ENCODE peak calls at places on chromosomes 13 and 19, in eight cellular contexts. H is H1; U is IMR-90; N is CD4-positive, alpha-beta memory T cell; J is Caco-2; W is OCI-LY7; O is pancreas; Z is skeletal muscle cell. S is an unnamed sample.

GRCh38 chr13:85170372-85170771 is 628.8 kb downstream of the SLITRK6 start:
- DNase-seq in Z (no peak), N (no peak), J (no peak), O (no peak), U (no peak), H (no peak), W (no peak), S (no peak)

GRCh38 chr13:112941349-112941748 is 27.7 kb upstream of the MCF2L start:
- DNase-seq in N (no peak), O (no peak), U (no peak), J (no peak), H (no peak), Z (no peak), W (no peak), S (no peak)

GRCh38 chr13:66657165-66657895 is 572.8 kb downstream of the PCDH9 start:
- DNase-seq in H (no peak), Z (peak), J (no peak), O (peak), U (peak), W (no peak), N (no peak), S (no peak)

GRCh38 chr19:4583961-4584669 is 24.6 kb upstream of the SEMA6B start:
- DNase-seq in J (no peak), W (peak), U (no peak), H (peak), Z (no peak), N (no peak), O (no peak), S (no peak)

GRCh38 chr13:49569993-49570689 is 15.2 kb downstream of the RCBTB1 start:
- DNase-seq in Z (no peak), W (no peak), J (no peak), N (peak), O (no peak), H (no peak), U (no peak), S (no peak)

GRCh38 chr19:38792250-38793111 is 3.5 kb downstream of the LGALS7B start:
- DNase-seq in H (peak), U (no peak), W (no peak), N (peak), Z (no peak), O (no peak), J (no peak), S (no peak)

GRCh38 chr13:95552539-95553270 is at the start of gene CLDN10:
- DNase-seq in U (no peak), O (peak), J (no peak), Z (no peak), H (peak), W (no peak), N (no peak), S (no peak)

GRCh38 chr19:18415177-18415867 is 3.9 kb upstream of the SSBP4 start:
- DNase-seq in O (peak), U (peak), W (no peak), Z (peak), J (no peak), N (no peak), H (no peak), S (no peak)

GRCh38 chr13:26440111-26440510 is 117.4 kb upstream of the WASF3 start:
- DNase-seq in U (peak), N (no peak), H (no peak), W (no peak), J (no peak), Z (no peak), O (no peak), S (no peak)

GRCh38 chr13:51349016-51349415 is 9.5 kb downstream of the SERPINE3 start:
- DNase-seq in J (no peak), H (no peak), O (no peak), Z (no peak), W (no peak), U (no peak), N (no peak), S (no peak)

GRCh38 chr13:100298116-100298681 is 209.3 kb downstream of the PCCA start:
- DNase-seq in J (no peak), O (no peak), H (no peak), U (no peak), Z (no peak), W (no peak), N (no peak), S (no peak)

GRCh38 chr19:52453324-52454094 is at the start of gene ZNF578:
- DNase-seq in O (peak), Z (peak), U (peak), N (peak), W (no peak), H (no peak), J (no peak), S (peak)

GRCh38 chr19:2056810-2057192 is 5.8 kb upstream of the MKNK2 start:
- DNase-seq in N (no peak), O (no peak), H (peak), W (no peak), J (no peak), Z (no peak), U (no peak), S (no peak)

GRCh38 chr13:42924290-42924803 is 67.7 kb downstream of the EPSTI1 start:
- DNase-seq in W (no peak), J (no peak), Z (no peak), N (no peak), O (no peak), H (no peak), U (no peak), S (no peak)

GRCh38 chr19:19540707-19541515 is 2.8 kb downstream of the CILP2 start:
- DNase-seq in Z (no peak), U (no peak), O (no peak), W (peak), N (peak), H (peak), J (peak), S (no peak)

GRCh38 chr19:47107201-47107952 is 6.2 kb downstream of the ZC3H4 start:
- DNase-seq in O (no peak), H (no peak), Z (no peak), W (no peak), U (peak), N (peak), J (peak), S (no peak)

GRCh38 chr19:1767464-1767933 is 14.2 kb downstream of the ONECUT3 start:
- DNase-seq in N (peak), H (peak), O (no peak), J (no peak), Z (no peak), U (no peak), W (peak), S (no peak)

GRCh38 chr19:16470911-16471811 is 609 bp downstream of the EPS15L1 start:
- DNase-seq in J (no peak), O (peak), Z (peak), N (peak), U (peak), W (peak), H (peak), S (no peak)

GRCh38 chr13:22311734-22312404 is 641.0 kb downstream of the FGF9 start:
- DNase-seq in N (no peak), U (no peak), O (no peak), W (no peak), H (no peak), J (no peak), Z (no peak), S (no peak)

GRCh38 chr13:76440568-76440967 is 445.6 kb downstream of the KCTD12 start:
- DNase-seq in H (no peak), Z (no peak), N (no peak), W (peak), J (no peak), O (no peak), U (no peak), S (no peak)

GRCh38 chr19:31269425-31270127 is 79.7 kb downstream of the TSHZ3 start:
- DNase-seq in Z (no peak), W (no peak), H (no peak), J (no peak), U (peak), O (no peak), N (no peak), S (no peak)

GRCh38 chr13:32938907-32939306 is 77.3 kb upstream of the KL start:
- DNase-seq in H (no peak), W (no peak), O (no peak), N (no peak), Z (peak), J (no peak), U (peak), S (no peak)

GRCh38 chr13:76871332-76871945 is 14.8 kb downstream of the KCTD12 start:
- DNase-seq in U (no peak), W (no peak), O (no peak), Z (no peak), N (no peak), J (no peak), H (no peak), S (no peak)

GRCh38 chr19:44925114-44925891 is 10.9 kb downstream of the APOC1 start:
- DNase-seq in U (peak), N (no peak), Z (peak), H (no peak), J (no peak), W (no peak), O (peak), S (no peak)

GRCh38 chr19:290539-291521 is at the start of gene PLPP2:
- DNase-seq in N (no peak), J (peak), W (no peak), Z (no peak), O (peak), H (peak), U (no peak), S (no peak)

GRCh38 chr19:17996826-17997316 is 11.1 kb upstream of the ARRDC2 start:
- DNase-seq in N (peak), Z (no peak), H (peak), O (peak), J (peak), W (peak), U (peak), S (no peak)

GRCh38 chr19:3154957-3155736 is 19.3 kb downstream of the GNA15 start:
- DNase-seq in W (peak), U (peak), Z (peak), H (no peak), O (no peak), N (peak), J (no peak), S (peak)

GRCh38 chr19:56712609-56713008 is 41.1 kb upstream of the ZNF835 start:
- DNase-seq in Z (no peak), N (no peak), U (no peak), H (no peak), O (no peak), J (no peak), W (no peak), S (no peak)

GRCh38 chr13:95411641-95412040 is 110.4 kb upstream of the ABCC4 start:
- DNase-seq in W (no peak), O (no peak), U (no peak), J (no peak), Z (no peak), H (no peak), N (no peak), S (no peak)

GRCh38 chr13:87821512-87821911 is 150.3 kb downstream of the SLITRK5 start:
- DNase-seq in W (no peak), N (no peak), H (no peak), U (no peak), Z (peak), O (no peak), J (no peak), S (no peak)

GRCh38 chr13:97468331-97468730 is 34.4 kb downstream of the RAP2A start:
- DNase-seq in O (no peak), Z (no peak), W (no peak), U (peak), J (no peak), H (no peak), N (no peak), S (no peak)

GRCh38 chr13:104525467-104525866 is 1459.2 kb upstream of the SLC10A2 start:
- DNase-seq in O (no peak), J (no peak), U (no peak), Z (no peak), H (no peak), W (no peak), N (no peak), S (no peak)

GRCh38 chr13:104466016-104466415 is 1399.8 kb upstream of the SLC10A2 start:
- DNase-seq in N (no peak), J (no peak), O (no peak), U (no peak), H (no peak), Z (no peak), W (no peak), S (no peak)

GRCh38 chr13:51920267-51920666 is 58.5 kb downstream of the CCDC70 start:
- DNase-seq in W (no peak), N (no peak), O (peak), H (no peak), Z (no peak), U (no peak), J (peak), S (no peak)

GRCh38 chr19:21877976-21878375 is 42.0 kb upstream of the ZNF43 start:
- DNase-seq in U (no peak), O (no peak), N (no peak), Z (no peak), H (no peak), J (no peak), W (no peak), S (no peak)

GRCh38 chr19:46201413-46202310 is 27.9 kb upstream of the IGFL1 start:
- DNase-seq in H (no peak), W (no peak), Z (no peak), J (no peak), O (no peak), U (no peak), N (no peak), S (no peak)

GRCh38 chr19:41863209-41863931 is 3.3 kb downstream of the RPS19 start:
- DNase-seq in W (no peak), Z (no peak), J (no peak), U (no peak), N (no peak), H (no peak), O (no peak), S (no peak)

GRCh38 chr19:41861098-41861768 is 1.2 kb downstream of the RPS19 start:
- DNase-seq in J (no peak), Z (no peak), N (no peak), W (peak), O (no peak), H (no peak), U (no peak), S (no peak)

GRCh38 chr19:41860419-41861097 is 503 bp downstream of the RPS19 start:
- DNase-seq in N (peak), H (no peak), W (peak), U (no peak), O (no peak), Z (no peak), J (no peak), S (no peak)

GRCh38 chr19:41862445-41862986 is 2.5 kb downstream of the RPS19 start:
- DNase-seq in W (no peak), H (no peak), O (no peak), N (no peak), U (no peak), Z (no peak), J (no peak), S (no peak)

GRCh38 chr19:41861846-41862245 is 1.8 kb downstream of the RPS19 start:
- DNase-seq in U (no peak), Z (no peak), W (no peak), O (no peak), N (no peak), J (no peak), H (no peak), S (no peak)
- H3K4me3 ChIP-seq in U (no peak), Z (peak), W (peak), O (no peak), N (no peak), J (no peak), H (no peak), S (peak)

DNA sequence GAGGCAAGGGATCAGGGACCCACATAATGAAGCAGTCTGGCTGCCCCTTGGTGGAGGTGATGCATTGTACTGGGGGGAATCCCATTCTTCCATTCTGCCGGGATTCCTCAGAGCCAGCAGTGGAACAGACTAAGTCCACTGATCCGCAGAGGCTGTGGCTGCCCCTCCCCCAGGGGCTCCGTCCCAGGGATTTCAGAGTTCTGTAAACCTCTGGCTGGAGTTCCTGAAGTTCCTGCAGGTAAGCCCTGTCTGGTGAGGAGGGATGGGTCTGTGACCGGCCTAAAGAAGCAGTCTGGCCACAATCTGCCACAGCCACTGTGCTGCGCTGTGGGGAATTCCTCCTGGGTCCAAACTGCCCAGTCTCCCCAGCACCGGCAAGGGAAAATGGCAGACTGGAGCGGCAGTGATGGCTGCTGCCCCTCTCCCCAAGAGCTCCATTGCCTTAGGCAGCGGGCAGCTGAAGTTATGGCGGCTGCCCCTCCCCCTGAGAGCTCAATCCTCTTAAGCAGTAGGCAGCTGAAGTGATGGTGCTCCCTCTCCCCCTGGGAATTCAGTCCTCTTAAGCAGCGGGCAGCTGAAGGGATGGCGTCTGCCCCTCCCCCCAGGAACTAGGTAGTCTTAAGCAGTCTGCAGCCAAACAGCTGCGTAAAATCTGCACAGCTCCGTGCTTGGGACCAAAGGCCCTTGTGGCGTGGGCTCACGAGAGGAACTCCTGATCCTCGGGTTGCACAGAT is 155.7 kb downstream of the PCDH17 start:
- DNase-seq in J (no peak), O (no peak), N (no peak), U (no peak), W (no peak), H (no peak), Z (no peak), S (no peak)
- H3K4me3 ChIP-seq in J (no peak), O (no peak), N (no peak), U (no peak), W (no peak), H (no peak), Z (no peak), S (no peak)

DNA sequence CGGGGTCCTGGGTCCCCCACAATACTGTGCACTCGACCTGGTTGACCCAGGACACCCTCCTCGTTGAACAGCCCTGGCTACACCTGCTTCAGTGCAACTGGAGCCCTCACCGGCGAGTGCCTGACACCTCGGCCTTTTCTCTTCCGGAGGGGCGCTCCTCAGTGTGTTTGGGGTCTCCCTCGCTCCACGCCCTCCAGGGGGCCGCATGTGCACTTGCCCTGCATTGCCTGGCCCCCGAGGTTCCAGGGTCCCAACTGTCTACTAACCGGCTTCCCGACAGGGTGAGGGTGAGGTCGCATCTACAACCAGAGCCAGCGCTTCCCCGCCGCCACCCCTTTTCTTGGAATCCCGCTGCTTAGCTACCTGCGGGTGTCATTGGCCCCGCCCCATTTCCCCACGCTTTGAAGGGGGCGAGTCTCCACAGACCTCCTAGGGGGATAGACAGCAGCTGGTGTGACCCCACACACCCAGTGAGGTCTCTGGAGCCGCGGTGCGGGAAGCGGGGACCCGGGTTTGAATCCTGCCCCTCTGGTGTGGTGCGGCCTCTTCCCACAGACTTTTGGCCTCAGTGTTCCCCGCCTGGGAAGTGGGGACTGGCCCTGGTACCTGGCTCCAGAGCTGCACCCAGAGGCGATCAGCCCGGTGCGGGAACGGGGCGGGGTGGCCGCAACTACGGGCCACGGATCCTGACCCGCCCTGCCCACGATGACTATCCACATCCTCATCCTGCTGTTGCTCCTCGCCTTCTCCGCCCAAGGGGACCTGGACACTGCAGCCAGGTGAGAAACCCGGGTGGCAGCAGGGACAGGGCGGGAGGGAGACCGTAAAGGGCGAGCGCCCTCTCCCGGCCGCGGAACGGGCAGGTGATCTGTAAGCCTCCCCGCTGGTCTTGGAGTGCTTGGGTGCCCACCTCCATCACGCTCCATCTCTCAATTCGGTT is at the start of gene ADM5:
- DNase-seq in W (no peak), O (peak), H (peak), Z (no peak), N (no peak), J (no peak), U (no peak), S (no peak)
- H3K4me3 ChIP-seq in W (no peak), O (peak), H (peak), Z (peak), N (no peak), J (no peak), U (peak), S (peak)

GRCh38 chr13:110869805-110870706 is 44.8 kb downstream of the ANKRD10 start:
- DNase-seq in N (no peak), O (peak), U (peak), Z (peak), W (no peak), J (peak), H (peak), S (peak)
- H3K4me3 ChIP-seq in N (no peak), O (no peak), U (peak), Z (peak), W (no peak), J (no peak), H (no peak), S (peak)

DNA sequence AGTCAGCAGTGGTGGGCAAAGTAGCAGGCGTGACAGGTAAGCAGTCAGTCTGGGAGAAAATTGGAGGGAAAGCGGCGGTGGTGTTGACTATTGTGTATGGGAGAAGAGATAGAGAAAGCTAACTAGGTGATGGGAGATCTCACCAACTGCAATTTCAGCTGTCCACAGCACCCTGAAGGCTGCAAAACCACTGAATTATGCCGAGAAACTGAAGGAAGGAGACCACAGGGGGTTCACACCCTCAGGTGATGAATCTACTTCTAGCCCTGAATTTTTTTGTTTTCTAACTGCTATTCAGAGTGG is 631.5 kb downstream of the UQCRFS1 start:
- DNase-seq in J (no peak), N (no peak), Z (no peak), H (no peak), O (no peak), W (no peak), U (no peak), S (no peak)
- H3K4me3 ChIP-seq in J (no peak), N (no peak), Z (no peak), H (no peak), O (no peak), W (no peak), U (no peak), S (no peak)

DNA sequence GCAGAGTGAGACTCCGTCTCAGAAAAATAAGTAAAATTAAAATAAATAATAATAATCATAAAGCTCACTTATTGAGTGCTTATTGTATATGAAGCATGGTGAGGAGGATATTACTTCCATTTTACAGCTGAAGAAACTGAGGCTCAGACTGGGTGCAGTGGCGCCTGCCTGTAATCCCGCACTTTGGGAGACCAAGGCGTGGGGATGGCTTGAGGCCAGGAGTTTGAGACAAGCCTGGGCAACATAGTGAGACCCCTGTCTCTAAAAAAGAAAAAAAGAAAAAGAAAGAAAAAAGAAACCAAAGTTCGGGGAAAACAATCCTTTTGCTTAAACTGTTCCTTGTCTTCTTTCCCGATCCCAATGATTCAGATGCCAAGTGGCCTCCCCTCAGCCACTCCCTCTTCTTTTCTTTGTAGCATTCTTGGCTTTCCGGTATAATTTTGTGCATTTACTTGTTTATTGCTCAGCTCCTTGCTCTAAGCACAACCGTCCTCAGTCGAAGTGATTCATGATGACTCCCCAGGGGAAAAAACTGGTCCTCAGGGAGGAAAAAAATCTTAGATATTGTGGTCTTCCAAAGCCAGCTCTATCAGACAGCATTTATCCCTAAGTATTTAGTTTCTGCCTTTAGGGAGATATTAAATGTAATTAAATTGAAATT is 969 bp upstream of the EIF3G start:
- DNase-seq in H (no peak), J (no peak), O (no peak), W (no peak), N (no peak), U (peak), Z (peak), S (no peak)
- H3K4me3 ChIP-seq in H (no peak), J (no peak), O (no peak), W (no peak), N (no peak), U (no peak), Z (no peak), S (peak)

GRCh38 chr19:12482505-12482886 is 2.1 kb downstream of the ZNF709 start:
- DNase-seq in Z (no peak), N (no peak), U (no peak), W (peak), H (no peak), J (no peak), O (no peak), S (no peak)
- H3K4me3 ChIP-seq in Z (no peak), N (no peak), U (no peak), W (peak), H (no peak), J (no peak), O (no peak), S (no peak)

S was measured in esophagus squamous epithelium.